ENCODE peak calls at places on chromosomes 1 and 21, in nine cellular contexts. F is A549; U is Panc1; Q is lower lobe of right lung; X is foreskin keratinocyte; B is CD8-positive, alpha-beta T cell; T is NT2/D1; L is left ventricle myocardium inferior; E is ovary. Z is an unnamed sample. For H3K4me1, the result is how much of the 10 kb centered on the place peaks cover.

GRCh38 chr1:186082235-186082937 is 292.7 kb downstream of the TPR start:
- DNase-seq in F (no peak), U (peak), Q (peak), X (peak), B (no peak), T (no peak), L (peak), E (no peak), Z (peak)

GRCh38 chr1:202084791-202085681 is 37.7 kb upstream of the GPR37L1 start:
- DNase-seq in F (no peak), U (no peak), Q (peak), X (no peak), B (no peak), T (no peak), L (no peak), E (no peak), Z (no peak)

GRCh38 chr1:167095368-167095767 is 1.5 kb downstream of the STYXL2 start:
- DNase-seq in F (no peak), U (no peak), Q (no peak), X (peak), B (no peak), T (no peak), L (no peak), E (no peak), Z (no peak)

GRCh38 chr1:67795179-67795916 is 37.9 kb downstream of the GNG12 start:
- DNase-seq in F (no peak), U (no peak), Q (no peak), X (no peak), B (no peak), T (no peak), L (no peak), E (no peak), Z (no peak)

GRCh38 chr21:42701706-42702456 is 48.5 kb downstream of the PDE9A start:
- DNase-seq in F (no peak), U (no peak), Q (no peak), X (no peak), B (no peak), T (no peak), L (no peak), E (no peak), Z (no peak)

GRCh38 chr21:41460578-41461527 is 34.8 kb downstream of the MX1 start:
- DNase-seq in F (peak), U (peak), Q (peak), X (peak), B (peak), T (peak), L (peak), E (peak), Z (peak)

GRCh38 chr1:30715216-30715615 is 8.2 kb downstream of the MATN1 start:
- DNase-seq in F (no peak), U (no peak), Q (no peak), X (no peak), B (no peak), T (no peak), L (no peak), E (no peak), Z (no peak)

GRCh38 chr1:29527314-29528004 is 291.1 kb downstream of the PTPRU start:
- DNase-seq in F (no peak), U (no peak), Q (no peak), X (no peak), B (no peak), T (no peak), L (no peak), E (no peak), Z (no peak)

GRCh38 chr1:225652726-225653462 is at the start of gene ENAH:
- DNase-seq in F (peak), U (no peak), Q (peak), X (peak), B (peak), T (peak), L (peak), E (peak), Z (peak)

GRCh38 chr1:99594205-99594604 is 51.7 kb upstream of the PALMD start:
- DNase-seq in F (no peak), U (no peak), Q (no peak), X (no peak), B (no peak), T (no peak), L (no peak), E (no peak), Z (no peak)

GRCh38 chr1:99595041-99595440 is 50.9 kb upstream of the PALMD start:
- DNase-seq in F (no peak), U (no peak), Q (no peak), X (no peak), B (no peak), T (no peak), L (no peak), E (no peak), Z (no peak)

GRCh38 chr1:99589186-99589636 is 56.7 kb upstream of the PALMD start:
- DNase-seq in F (no peak), U (no peak), Q (no peak), X (no peak), B (no peak), T (no peak), L (no peak), E (no peak), Z (no peak)

GRCh38 chr1:99590578-99591209 is 55.2 kb upstream of the PALMD start:
- DNase-seq in F (no peak), U (peak), Q (no peak), X (peak), B (no peak), T (no peak), L (peak), E (no peak), Z (peak)

DNA sequence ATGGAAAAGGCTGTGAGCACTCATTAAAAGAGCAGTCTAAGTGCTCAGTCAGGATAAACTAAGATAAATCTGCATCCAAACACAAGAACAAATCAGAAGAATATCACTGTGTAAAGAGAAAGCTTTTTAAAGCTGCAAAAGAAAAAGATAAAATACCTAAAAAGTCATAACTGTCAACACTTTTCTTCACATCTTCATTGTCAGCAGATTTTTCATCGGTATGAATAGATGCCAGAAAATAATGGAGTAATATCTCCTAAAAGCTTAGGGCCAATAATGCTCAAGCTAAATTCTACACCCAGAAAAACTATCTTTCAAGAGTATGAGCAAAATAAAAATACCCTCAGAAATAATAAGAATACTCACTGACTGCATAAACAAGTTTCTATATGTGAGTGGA is 54.0 kb upstream of the PALMD start:
- DNase-seq in F (no peak), U (no peak), Q (no peak), X (no peak), B (no peak), T (no peak), L (no peak), E (no peak), Z (no peak)
- H3K4me1 ChIP-seq in F (under half), U (under half), Q (under half), X (under half), B (under half), T (under half), L (under half), E (under half), Z (under half)

GRCh38 chr1:114551400-114551799 is 30.0 kb downstream of the BCAS2 start:
- DNase-seq in F (no peak), U (no peak), Q (no peak), X (no peak), B (no peak), T (peak), L (no peak), E (no peak), Z (no peak)
- H3K4me1 ChIP-seq in F (under half), U (under half), Q (under half), X (under half), B (under half), T (under half), L (under half), E (under half), Z (under half)

GRCh38 chr21:28632718-28633408 is 359.8 kb downstream of the LTN1 start:
- DNase-seq in F (no peak), U (no peak), Q (no peak), X (peak), B (no peak), T (peak), L (no peak), E (no peak), Z (no peak)
- H3K4me1 ChIP-seq in F (under half), U (under half), Q (under half), X (half or more), B (under half), T (under half), L (under half), E (under half), Z (under half)

GRCh38 chr1:116916002-116916401 is 6.3 kb downstream of the PTGFRN start:
- DNase-seq in F (no peak), U (no peak), Q (no peak), X (no peak), B (no peak), T (no peak), L (no peak), E (no peak), Z (no peak)

GRCh38 chr1:116914667-116915066 is 5.0 kb downstream of the PTGFRN start:
- DNase-seq in F (no peak), U (no peak), Q (no peak), X (no peak), B (no peak), T (no peak), L (no peak), E (no peak), Z (no peak)

GRCh38 chr1:116918714-116919357 is 9.1 kb downstream of the PTGFRN start:
- DNase-seq in F (no peak), U (no peak), Q (no peak), X (peak), B (no peak), T (no peak), L (no peak), E (no peak), Z (no peak)

GRCh38 chr1:116915182-116915611 is 5.5 kb downstream of the PTGFRN start:
- DNase-seq in F (no peak), U (no peak), Q (no peak), X (no peak), B (no peak), T (no peak), L (peak), E (peak), Z (peak)

DNA sequence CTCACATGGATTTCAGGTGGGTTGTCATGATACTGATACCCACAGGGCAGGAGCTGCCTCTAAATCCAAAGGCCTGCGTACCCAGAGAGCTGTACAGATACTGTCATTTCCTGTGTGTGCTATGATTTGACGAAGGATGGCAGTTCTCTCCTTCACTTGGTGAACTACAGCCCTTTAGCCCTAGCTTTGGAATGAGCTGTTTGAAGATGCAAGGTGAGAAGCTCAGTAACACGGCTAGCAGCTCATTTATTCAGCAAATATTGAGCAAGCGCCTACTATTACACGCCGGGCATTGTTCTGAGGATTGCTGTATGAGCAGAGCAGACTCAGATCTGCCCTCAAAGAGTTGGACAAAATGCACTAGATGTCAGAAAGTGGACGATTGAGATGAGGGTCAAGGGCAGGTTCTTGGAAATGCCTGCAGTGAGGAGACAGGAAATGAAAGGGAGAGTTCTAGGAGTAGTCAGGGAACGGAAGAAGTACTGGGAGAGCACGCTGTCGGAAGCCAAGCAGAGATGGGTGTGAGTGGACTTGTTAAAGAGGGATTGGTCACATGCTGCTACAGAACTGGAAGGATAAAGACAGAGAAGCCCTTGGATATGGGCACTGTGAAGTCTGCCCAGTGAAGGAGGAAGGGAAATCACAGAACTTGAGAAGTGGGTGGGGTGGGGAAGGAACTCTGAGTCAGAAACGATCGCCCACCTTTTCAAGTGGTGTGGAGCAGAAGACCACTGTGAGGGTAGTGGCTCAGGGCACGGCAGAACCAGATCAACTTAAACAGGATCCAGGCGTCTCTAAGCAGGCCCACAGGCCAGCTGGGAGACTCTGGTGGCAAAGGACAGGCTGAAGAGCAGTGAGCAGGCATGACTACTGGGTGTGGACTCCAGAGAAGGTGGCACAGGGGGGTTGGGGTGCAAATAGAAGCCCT is 7.1 kb downstream of the PTGFRN start:
- DNase-seq in F (no peak), U (no peak), Q (no peak), X (no peak), B (no peak), T (no peak), L (no peak), E (no peak), Z (no peak)
- H3K4me1 ChIP-seq in F (under half), U (under half), Q (under half), X (half or more), B (under half), T (under half), L (half or more), E (under half), Z (under half)

GRCh38 chr1:198171667-198172294 is 15.0 kb downstream of the NEK7 start:
- DNase-seq in F (no peak), U (no peak), Q (no peak), X (no peak), B (no peak), T (no peak), L (no peak), E (no peak), Z (no peak)
- H3K4me1 ChIP-seq in F (under half), U (under half), Q (half or more), X (under half), B (half or more), T (under half), L (half or more), E (under half), Z (under half)

DNA sequence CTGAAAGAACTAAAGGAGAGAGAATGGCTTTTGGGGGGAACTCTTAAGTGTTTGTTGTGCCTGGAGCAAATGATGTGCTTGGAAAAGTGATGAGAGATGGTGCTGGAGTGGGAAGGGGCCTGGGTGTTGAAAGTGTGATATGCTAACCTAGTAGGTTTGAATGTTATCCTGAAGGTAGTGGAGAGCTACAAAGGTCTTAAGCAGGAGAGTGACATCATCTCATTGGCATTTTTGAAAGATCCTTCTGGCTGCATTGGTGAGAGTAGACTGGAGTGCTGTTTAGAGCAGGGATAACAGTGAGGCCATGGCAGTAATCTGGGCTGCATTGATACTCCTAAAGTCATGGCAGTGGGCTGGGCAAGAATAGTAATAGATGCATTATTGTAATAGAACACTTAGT is 44.4 kb downstream of the MDM4 start:
- DNase-seq in F (no peak), U (no peak), Q (no peak), X (peak), B (no peak), T (peak), L (no peak), E (no peak), Z (no peak)
- H3K4me1 ChIP-seq in F (under half), U (under half), Q (under half), X (under half), B (under half), T (under half), L (under half), E (under half), Z (under half)

GRCh38 chr1:2504224-2504948 is 22.0 kb downstream of the PANK4 start:
- DNase-seq in F (no peak), U (no peak), Q (no peak), X (no peak), B (no peak), T (no peak), L (no peak), E (no peak), Z (no peak)
- H3K4me1 ChIP-seq in F (under half), U (under half), Q (under half), X (under half), B (under half), T (under half), L (under half), E (under half), Z (under half)